ENCODE peak calls at places on chromosomes 4 and X, in nine cellular contexts. P is NCI-H1092 treated with DMSO at 0.1 percent for 48 hours; B is GM13977; W is lower lobe of right lung; V is activated CD4-positive, alpha-beta T cell treated with anti-CD3 and anti-CD28 coated beads, Interleukin-2, amount 50 U/mL, for 1 hour; U is CD4-positive, CD25-positive, alpha-beta regulatory T cell; F is mammary epithelial cell; Y is CD8-positive, alpha-beta memory T cell; R is caudate nucleus. C is an unnamed sample.

GRCh38 chr4:48742412-48742811 is 37.7 kb downstream of the FRYL start:
- DNase-seq in P (no peak), B (no peak), W (no peak), V (no peak), U (no peak), F (peak), Y (no peak), R (no peak), C (no peak)

GRCh38 chr4:27129871-27130277 is 269.2 kb downstream of the STIM2 start:
- DNase-seq in P (no peak), B (no peak), W (no peak), V (no peak), U (no peak), F (no peak), Y (no peak), R (no peak), C (no peak)

GRCh38 chr4:144402999-144403398 is 243.0 kb upstream of the HHIP start:
- DNase-seq in P (no peak), B (no peak), W (no peak), V (no peak), U (no peak), F (no peak), Y (no peak), R (no peak), C (no peak)

GRCh38 chr4:104073245-104073644 is 353.5 kb upstream of the TACR3 start:
- DNase-seq in P (no peak), B (no peak), W (no peak), V (no peak), U (no peak), F (no peak), Y (no peak), R (no peak), C (no peak)

GRCh38 chr4:87802858-87803257 is 3.5 kb downstream of the IBSP start:
- DNase-seq in P (no peak), B (no peak), W (no peak), V (no peak), U (no peak), F (no peak), Y (no peak), R (no peak), C (no peak)

GRCh38 chrX:150365051-150365952 is 2.2 kb downstream of the MAMLD1 start:
- DNase-seq in P (peak), B (no peak), W (peak), V (peak), U (peak), F (peak), Y (peak), R (peak), C (peak)

GRCh38 chr4:30817489-30817888 is 97.3 kb downstream of the PCDH7 start:
- DNase-seq in P (no peak), B (no peak), W (no peak), V (no peak), U (no peak), F (no peak), Y (no peak), R (no peak), C (no peak)

GRCh38 chrX:36913551-36913950 is 94.6 kb upstream of the FAM47C start:
- DNase-seq in P (no peak), B (no peak), W (no peak), V (no peak), U (no peak), F (no peak), Y (no peak), R (no peak), C (no peak)

GRCh38 chr4:125041372-125041930 is 273.3 kb upstream of the FAT4 start:
- DNase-seq in P (no peak), B (no peak), W (no peak), V (no peak), U (no peak), F (peak), Y (no peak), R (no peak), C (no peak)

GRCh38 chr4:98383431-98384106 is 122.4 kb downstream of the RAP1GDS1 start:
- DNase-seq in P (no peak), B (no peak), W (no peak), V (no peak), U (no peak), F (no peak), Y (no peak), R (no peak), C (no peak)

GRCh38 chr4:6020633-6021032 is 2.4 kb upstream of the C4orf50 start:
- DNase-seq in P (no peak), B (no peak), W (no peak), V (no peak), U (no peak), F (no peak), Y (no peak), R (no peak), C (no peak)

GRCh38 chrX:24703185-24703494 is 9.4 kb downstream of the POLA1 start:
- DNase-seq in P (no peak), B (no peak), W (no peak), V (no peak), U (no peak), F (no peak), Y (no peak), R (no peak), C (peak)

GRCh38 chr4:86414686-86415085 is 54.8 kb upstream of the MAPK10 start:
- DNase-seq in P (no peak), B (no peak), W (no peak), V (no peak), U (no peak), F (no peak), Y (no peak), R (no peak), C (no peak)

GRCh38 chrX:84737471-84737871 is 235.2 kb upstream of the HDX start:
- DNase-seq in P (no peak), B (no peak), W (no peak), V (no peak), U (no peak), F (no peak), Y (no peak), R (no peak), C (no peak)

GRCh38 chrX:10582215-10582733 is 38.1 kb downstream of the MID1 start:
- DNase-seq in P (no peak), B (no peak), W (no peak), V (no peak), U (no peak), F (no peak), Y (no peak), R (no peak), C (no peak)

GRCh38 chrX:40107291-40108083 is 9.7 kb upstream of the BCOR start:
- DNase-seq in P (peak), B (peak), W (peak), V (no peak), U (no peak), F (no peak), Y (no peak), R (no peak), C (no peak)

GRCh38 chr4:169582203-169582602 is 30.2 kb downstream of the NEK1 start:
- DNase-seq in P (no peak), B (no peak), W (no peak), V (no peak), U (no peak), F (no peak), Y (no peak), R (no peak), C (no peak)

GRCh38 chr4:1855334-1856070 is 454 bp downstream of the LETM1 start:
- DNase-seq in P (peak), B (peak), W (peak), V (peak), U (peak), F (no peak), Y (no peak), R (no peak), C (no peak)

GRCh38 chrX:39633293-39633692 is 464.5 kb downstream of the BCOR start:
- DNase-seq in P (no peak), B (no peak), W (no peak), V (no peak), U (no peak), F (peak), Y (no peak), R (no peak), C (no peak)

GRCh38 chr4:153234923-153235322 is 30.7 kb downstream of the TRIM2 start:
- DNase-seq in P (no peak), B (no peak), W (no peak), V (no peak), U (no peak), F (peak), Y (no peak), R (no peak), C (no peak)

GRCh38 chr4:70583952-70584834 is 7.9 kb upstream of the AMBN start:
- DNase-seq in P (peak), B (no peak), W (no peak), V (no peak), U (no peak), F (peak), Y (no peak), R (no peak), C (no peak)

GRCh38 chr4:6332042-6332668 is 62.5 kb downstream of the WFS1 start:
- DNase-seq in P (peak), B (peak), W (no peak), V (no peak), U (no peak), F (no peak), Y (no peak), R (no peak), C (no peak)

GRCh38 chrX:77442728-77443127 is 4.5 kb upstream of the FGF16 start:
- DNase-seq in P (no peak), B (no peak), W (no peak), V (no peak), U (no peak), F (peak), Y (no peak), R (no peak), C (no peak)

GRCh38 chr4:128825226-128825625 is 15.7 kb downstream of the JADE1 start:
- DNase-seq in P (no peak), B (no peak), W (no peak), V (no peak), U (no peak), F (peak), Y (no peak), R (no peak), C (no peak)

GRCh38 chr4:31655328-31655727 is 935.2 kb downstream of the PCDH7 start:
- DNase-seq in P (no peak), B (no peak), W (no peak), V (no peak), U (no peak), F (no peak), Y (no peak), R (no peak), C (no peak)

GRCh38 chr4:4392501-4393183 is 5.7 kb downstream of the NSG1 start:
- DNase-seq in P (no peak), B (no peak), W (no peak), V (no peak), U (no peak), F (peak), Y (no peak), R (no peak), C (no peak)

GRCh38 chr4:153427363-153428071 is 38.6 kb upstream of the TMEM131L start:
- DNase-seq in P (no peak), B (no peak), W (no peak), V (no peak), U (no peak), F (peak), Y (no peak), R (no peak), C (no peak)

GRCh38 chr4:544386-545105 is 31.5 kb downstream of the TMEM271 start:
- DNase-seq in P (no peak), B (no peak), W (no peak), V (no peak), U (no peak), F (no peak), Y (no peak), R (no peak), C (no peak)

GRCh38 chr4:118086334-118086733 is 52.0 kb downstream of the NDST3 start:
- DNase-seq in P (no peak), B (no peak), W (no peak), V (no peak), U (no peak), F (peak), Y (no peak), R (peak), C (no peak)

GRCh38 chr4:41280010-41280409 is 23.3 kb downstream of the UCHL1 start:
- DNase-seq in P (no peak), B (no peak), W (no peak), V (no peak), U (no peak), F (no peak), Y (no peak), R (no peak), C (no peak)

GRCh38 chrX:34903316-34903715 is 39.3 kb upstream of the FAM47B start:
- DNase-seq in P (no peak), B (no peak), W (no peak), V (no peak), U (no peak), F (no peak), Y (no peak), R (no peak), C (no peak)

GRCh38 chr4:67375291-67375690 is 170.0 kb downstream of the CENPC start:
- DNase-seq in P (no peak), B (no peak), W (no peak), V (no peak), U (no peak), F (no peak), Y (no peak), R (no peak), C (no peak)

GRCh38 chr4:113827285-113827684 is 65.7 kb upstream of the CAMK2D start:
- DNase-seq in P (no peak), B (no peak), W (no peak), V (no peak), U (no peak), F (no peak), Y (no peak), R (no peak), C (no peak)

GRCh38 chrX:40853004-40853815 is 117.9 kb upstream of the MED14 start:
- DNase-seq in P (no peak), B (no peak), W (no peak), V (no peak), U (no peak), F (no peak), Y (no peak), R (no peak), C (no peak)

GRCh38 chr4:127672111-127672510 is 39.4 kb downstream of the INTU start:
- DNase-seq in P (no peak), B (no peak), W (no peak), V (no peak), U (no peak), F (no peak), Y (no peak), R (no peak), C (no peak)

GRCh38 chr4:147289181-147289580 is 191.7 kb upstream of the EDNRA start:
- DNase-seq in P (no peak), B (no peak), W (no peak), V (no peak), U (no peak), F (peak), Y (no peak), R (no peak), C (no peak)

GRCh38 chrX:151609222-151609621 is 45.7 kb downstream of the PASD1 start:
- DNase-seq in P (no peak), B (no peak), W (no peak), V (no peak), U (no peak), F (no peak), Y (no peak), R (no peak), C (no peak)

C was measured in stimulated activated naive CD4-positive, alpha-beta T cell treated with Interleukin-2 at 50 U/mL for 16 hours.